ENCODE peak calls at places on chromosomes 11 and 22, in ten cellular contexts. M is prostate gland; B is HCT116; T is CD8-positive, alpha-beta memory T cell; L is mesendoderm; R is small intestine; P is stomach; D is HAP-1; U is mammary epithelial cell; X is upper lobe of right lung. H is an unnamed sample.

GRCh38 chr22:27670701-27671412 is 130.7 kb downstream of the MN1 start:
- DNase-seq in B (peak; percentile 34), D (peak; percentile 93), X (no peak), M (no peak), U (no peak), L (peak; percentile 98), R (peak; percentile 16), T (no peak), P (peak; percentile 50), H (peak; percentile 63)

GRCh38 chr11:57131080-57131790 is 50.5 kb upstream of the LRRC55 start:
- DNase-seq in U (peak; percentile 39), P (peak; percentile 57), L (peak; percentile 82), B (no peak), M (peak; percentile 10), T (no peak), R (peak; percentile 24), X (no peak), D (peak; percentile 48), H (peak; percentile 20)

GRCh38 chr22:20118572-20119020 is 1.6 kb upstream of the TRMT2A start:
- DNase-seq in D (no peak), T (peak; percentile 21), M (no peak), B (no peak), R (no peak), L (no peak), P (no peak), U (no peak), X (peak; percentile 20), H (no peak)

GRCh38 chr11:29293825-29294224 is 723.0 kb downstream of the KCNA4 start:
- DNase-seq in U (peak; percentile 75), X (no peak), R (no peak), D (no peak), T (no peak), M (no peak), B (peak; percentile 18), P (no peak), L (no peak), H (no peak)

GRCh38 chr22:30627480-30627879 is 8.1 kb upstream of the SLC35E4 start:
- DNase-seq in T (no peak), L (no peak), U (no peak), M (no peak), P (no peak), R (no peak), X (no peak), D (no peak), B (no peak), H (no peak)

GRCh38 chr22:37552560-37553163 is 7.6 kb upstream of the CDC42EP1 start:
- DNase-seq in D (peak; percentile 74), M (no peak), U (no peak), X (no peak), P (no peak), L (peak; percentile 89), B (no peak), R (no peak), T (no peak), H (no peak)

GRCh38 chr11:10355257-10355661 is 50.4 kb downstream of the ADM start:
- DNase-seq in L (no peak), X (no peak), D (no peak), U (peak; percentile 87), P (no peak), T (no peak), R (no peak), B (no peak), M (no peak), H (no peak)

GRCh38 chr11:223921-224320 is 12.2 kb downstream of the SIRT3 start:
- DNase-seq in D (no peak), L (no peak), U (no peak), M (no peak), R (no peak), B (no peak), X (no peak), T (no peak), P (no peak), H (no peak)

GRCh38 chr22:36562261-36562835 is 33.4 kb upstream of the EIF3D start:
- DNase-seq in D (no peak), M (no peak), X (no peak), R (no peak), T (no peak), B (no peak), L (no peak), U (peak; percentile 65), P (peak; percentile 38), H (no peak)

GRCh38 chr22:39251762-39252460 is 7.1 kb upstream of the PDGFB start:
- DNase-seq in L (no peak), U (no peak), R (no peak), X (no peak), T (no peak), M (peak; percentile 23), P (peak; percentile 62), B (no peak), D (no peak), H (no peak)

GRCh38 chr22:24507742-24508141 is 12.6 kb downstream of the UPB1 start:
- DNase-seq in M (no peak), U (no peak), D (no peak), P (no peak), T (no peak), R (no peak), L (no peak), X (no peak), B (no peak), H (no peak)

GRCh38 chr11:68463714-68464113 is 3.2 kb downstream of the PPP6R3 start:
- DNase-seq in M (no peak), P (no peak), L (no peak), R (no peak), B (no peak), T (no peak), X (peak; percentile 7), U (no peak), D (no peak), H (peak; percentile 55)

GRCh38 chr22:37803195-37803635 is 4.5 kb upstream of the GCAT start:
- DNase-seq in L (peak; percentile 65), B (no peak), R (peak; percentile 66), P (no peak), U (no peak), D (no peak), T (no peak), X (no peak), M (no peak), H (no peak)

GRCh38 chr11:122138759-122139594 is 23.0 kb upstream of the BLID start:
- DNase-seq in D (no peak), B (no peak), U (no peak), M (no peak), P (no peak), X (no peak), R (no peak), L (peak; percentile 43), T (no peak), H (no peak)

GRCh38 chr11:108912587-108912986 is 247.7 kb downstream of the DDX10 start:
- DNase-seq in L (peak; percentile 87), D (no peak), X (no peak), P (no peak), R (no peak), U (peak; percentile 23), T (no peak), B (no peak), M (no peak), H (no peak)

GRCh38 chr22:22773979-22774738 is 113.5 kb upstream of the IGLL5 start:
- DNase-seq in T (no peak), M (no peak), D (no peak), R (no peak), L (no peak), X (no peak), U (no peak), P (no peak), B (no peak), H (no peak)

GRCh38 chr11:720642-721346 is 14.8 kb downstream of the EPS8L2 start:
- DNase-seq in X (no peak), P (peak; percentile 59), M (no peak), U (peak; percentile 22), B (no peak), T (no peak), D (peak; percentile 87), R (peak; percentile 57), L (peak; percentile 77), H (no peak)

DNA sequence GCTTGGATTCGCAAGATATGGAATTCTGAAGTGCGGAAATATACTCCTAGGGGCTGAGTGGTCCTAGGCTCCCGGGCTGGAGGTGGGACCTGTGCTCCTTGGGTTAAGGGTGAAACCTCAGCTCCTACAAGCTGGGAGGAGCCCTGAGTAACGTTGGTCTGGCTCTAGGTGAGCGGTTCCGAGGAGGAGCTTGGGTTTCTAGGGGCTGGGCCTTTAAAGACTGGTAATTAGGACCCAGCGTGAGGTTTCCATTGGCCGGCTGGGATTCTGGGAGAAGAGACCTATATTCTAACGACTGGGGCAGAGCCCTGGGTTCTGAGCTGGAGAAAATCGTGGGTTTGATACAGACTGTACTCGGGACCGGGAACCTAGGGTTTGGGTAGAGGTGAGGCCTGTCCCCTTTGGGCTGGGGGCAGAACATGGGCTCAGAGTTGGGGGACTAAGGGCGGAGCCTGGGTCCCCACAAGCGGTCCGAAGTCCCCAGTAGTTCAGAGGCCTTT is 882 bp upstream of the MAP4K2 start:
- DNase-seq in R (no peak), L (peak; percentile 82), P (no peak), B (no peak), M (no peak), T (no peak), D (no peak), U (no peak), X (no peak), H (no peak)
- H3K4me1 ChIP-seq in R (peaks cover 4% of the 10 kb centered on the region), L (no peaks in the 10 kb centered on the region), P (peaks cover 47% of the 10 kb centered on the region), B (peaks cover 41% of the 10 kb centered on the region), M (peaks cover 7% of the 10 kb centered on the region), T (peaks cover 30% of the 10 kb centered on the region), D (peaks cover 8% of the 10 kb centered on the region), U (peaks cover 14% of the 10 kb centered on the region), X (peaks cover 20% of the 10 kb centered on the region), H (peaks cover 26% of the 10 kb centered on the region)

GRCh38 chr11:72704783-72705287 is 30.6 kb upstream of the PDE2A start:
- DNase-seq in L (peak; percentile 93), P (no peak), R (no peak), B (no peak), X (no peak), M (no peak), T (no peak), U (no peak), D (no peak), H (no peak)
- H3K36me3 ChIP-seq in L (peaks cover 4% of the 10 kb centered on the region), P (peaks cover 100% of the 10 kb centered on the region), R (peaks cover 14% of the 10 kb centered on the region), B (no peaks in the 10 kb centered on the region), X (peaks cover 96% of the 10 kb centered on the region), M (peaks cover 6% of the 10 kb centered on the region), T (peaks cover 52% of the 10 kb centered on the region), U (peaks cover 9% of the 10 kb centered on the region), D (peaks cover 14% of the 10 kb centered on the region), H (no peaks in the 10 kb centered on the region)

GRCh38 chr11:48066881-48067800 is 86.8 kb downstream of the PTPRJ start:
- DNase-seq in L (peak; percentile 43), B (no peak), P (no peak), D (peak; percentile 67), U (no peak), T (no peak), M (no peak), X (no peak), R (no peak), H (no peak)
- H3K4me1 ChIP-seq in L (peaks cover 2% of the 10 kb centered on the region), B (peaks cover 35% of the 10 kb centered on the region), P (peaks cover 39% of the 10 kb centered on the region), D (peaks cover 14% of the 10 kb centered on the region), U (no peaks in the 10 kb centered on the region), T (peaks cover 8% of the 10 kb centered on the region), M (no peaks in the 10 kb centered on the region), X (peaks cover 22% of the 10 kb centered on the region), R (no peaks in the 10 kb centered on the region), H (peaks cover 19% of the 10 kb centered on the region)

DNA sequence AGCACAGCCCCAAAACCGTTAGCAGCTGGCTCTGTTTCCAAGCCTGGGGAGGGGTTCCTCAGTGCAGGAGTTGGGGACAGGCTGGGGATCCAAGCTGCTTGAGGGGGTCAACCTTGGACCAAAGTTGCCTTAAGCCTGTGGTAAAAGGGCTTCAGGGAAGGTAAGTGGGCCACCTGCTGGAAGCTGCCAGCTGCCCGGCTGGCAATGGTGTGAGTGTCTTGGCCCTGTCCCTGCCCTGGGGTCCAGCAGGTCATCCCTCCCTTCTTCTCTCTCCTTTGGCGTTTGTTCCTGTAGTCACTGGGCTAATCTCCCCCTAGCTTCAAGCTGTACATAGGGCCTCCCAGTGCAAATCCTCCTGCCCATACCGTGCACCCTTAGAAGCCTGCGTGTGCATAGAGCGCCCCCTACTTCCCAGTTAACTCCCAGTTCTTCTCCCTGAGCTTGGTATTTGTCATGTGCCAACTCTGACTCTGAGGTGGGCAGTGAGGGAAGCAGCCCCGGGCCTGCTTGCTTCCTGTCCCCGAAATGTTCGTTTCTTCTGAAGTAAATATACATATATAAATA is 4.4 kb downstream of the TMEM258 start:
- DNase-seq in R (peak; percentile 65), D (peak; percentile 59), P (peak; percentile 72), B (peak; percentile 48), M (no peak), X (no peak), L (peak; percentile 87), U (peak; percentile 20), T (no peak), H (no peak)
- H3K36me3 ChIP-seq in R (peaks cover 8% of the 10 kb centered on the region), D (peaks cover 47% of the 10 kb centered on the region), P (peaks cover 75% of the 10 kb centered on the region), B (peaks cover 41% of the 10 kb centered on the region), M (peaks cover 5% of the 10 kb centered on the region), X (peaks cover 63% of the 10 kb centered on the region), L (peaks cover 8% of the 10 kb centered on the region), U (peaks cover 5% of the 10 kb centered on the region), T (peaks cover 41% of the 10 kb centered on the region), H (peaks cover 56% of the 10 kb centered on the region)